ENCODE peak calls at places on chromosomes 12 and 14, in seven cellular contexts. N is stimulated activated CD4-positive, alpha-beta T cell treated with anti-CD3 and anti-CD28 coated beads, Interleukin-1b, Interleukin-23, amount 100 ng/mL, for 4 hours; Z is activated CD4-positive, CD25-positive, alpha-beta regulatory T cell treated with anti-CD3 and anti-CD28 coated beads, Interleukin-2, amount 50 U/mL, for 72 hours; J is NCI-H146; P is AG08395; Y is CD4-positive, alpha-beta memory T cell; L is GM04504. Q is an unnamed sample.
A peak's percentile ranks its signal among the peaks of the same experiment; 100 is the strongest.

GRCh38 chr12:120737557-120738251 is 12.1 kb downstream of the ACADS start:
- DNase-seq in N (no peak), Z (no peak), J (no peak), P (no peak), Y (no peak), L (no peak), Q (no peak)

GRCh38 chr14:93655078-93655750 is 133.1 kb downstream of the PRIMA1 start:
- DNase-seq in N (no peak), Z (no peak), J (peak; percentile 26), P (peak; percentile 38), Y (no peak), L (peak; percentile 4), Q (peak; percentile 36)

GRCh38 chr12:105622846-105623245 is 292.4 kb downstream of the C12orf75 start:
- DNase-seq in N (no peak), Z (no peak), J (no peak), P (no peak), Y (no peak), L (no peak), Q (no peak)

GRCh38 chr12:16583991-16584745 is 21.8 kb downstream of the LMO3 start:
- DNase-seq in N (no peak), Z (no peak), J (no peak), P (no peak), Y (no peak), L (no peak), Q (no peak)

GRCh38 chr12:67344979-67345710 is 76.0 kb downstream of the CAND1 start:
- DNase-seq in N (no peak), Z (no peak), J (no peak), P (no peak), Y (no peak), L (no peak), Q (no peak)

GRCh38 chr12:42704810-42705401 is 115.4 kb upstream of the PRICKLE1 start:
- DNase-seq in N (no peak), Z (no peak), J (no peak), P (no peak), Y (no peak), L (no peak), Q (no peak)

GRCh38 chr14:64628940-64629403 is 75.3 kb upstream of the PLEKHG3 start:
- DNase-seq in N (no peak), Z (no peak), J (no peak), P (peak; percentile 93), Y (no peak), L (peak; percentile 93), Q (no peak)

GRCh38 chr14:105576525-105577088 is 50.2 kb downstream of the TMEM121 start:
- DNase-seq in N (no peak), Z (no peak), J (no peak), P (no peak), Y (no peak), L (no peak), Q (no peak)

GRCh38 chr14:54566410-54567223 is at the start of gene SAMD4A:
- DNase-seq in N (peak; percentile 44), Z (peak; percentile 49), J (peak; percentile 49), P (peak; percentile 65), Y (peak; percentile 82), L (peak; percentile 72), Q (no peak)

GRCh38 chr14:99164712-99165111 is 107.3 kb downstream of the BCL11B start:
- DNase-seq in N (no peak), Z (no peak), J (no peak), P (no peak), Y (no peak), L (no peak), Q (no peak)

GRCh38 chr12:33628087-33628486 is 188.5 kb upstream of the SYT10 start:
- DNase-seq in N (no peak), Z (no peak), J (no peak), P (no peak), Y (no peak), L (no peak), Q (no peak)

GRCh38 chr14:64759555-64759938 is 55.3 kb downstream of the PLEKHG3 start:
- DNase-seq in N (no peak), Z (no peak), J (no peak), P (no peak), Y (no peak), L (no peak), Q (no peak)

Q was measured in NCI-H1048.